ENCODE peak calls at places on chromosomes 13 and 19, in nine cellular contexts. X, P, G, U, O, Y, Q, S and M are unnamed samples.

GRCh38 chr19:12482505-12482886 is 2.1 kb downstream of the ZNF709 start:
- DNase-seq in S (no peak), U (no peak), Q (no peak), G (no peak), Y (no peak), O (no peak), X (no peak), P (no peak), M (no peak)

GRCh38 chr19:16778796-16779411 is 50.3 kb upstream of the SIN3B start:
- DNase-seq in G (peak; percentile 89), Q (peak; percentile 48), O (no peak), Y (peak; percentile 46), S (no peak), X (no peak), P (peak; percentile 69), U (peak; percentile 74), M (peak; percentile 83)

GRCh38 chr13:97448503-97449251 is 14.7 kb downstream of the RAP2A start:
- DNase-seq in Q (no peak), G (peak; percentile 49), X (no peak), O (no peak), Y (no peak), U (no peak), S (no peak), P (peak; percentile 27), M (no peak)

GRCh38 chr13:48873081-48873480 is 102.6 kb upstream of the FNDC3A start:
- DNase-seq in Q (no peak), X (no peak), O (no peak), G (no peak), U (no peak), S (no peak), P (no peak), Y (no peak), M (no peak)

GRCh38 chr19:11293468-11294389 is 2.2 kb upstream of the TSPAN16 start:
- DNase-seq in O (peak; percentile 94), S (peak; percentile 97), U (peak; percentile 94), X (peak; percentile 54), P (peak; percentile 96), Y (peak; percentile 91), Q (peak; percentile 92), G (peak; percentile 99), M (peak; percentile 99)

GRCh38 chr13:28636078-28636477 is 22.9 kb upstream of the POMP start:
- DNase-seq in O (no peak), G (no peak), X (peak; percentile 72), P (no peak), Q (no peak), S (no peak), Y (no peak), U (no peak), M (no peak)

GRCh38 chr13:89862011-89862690 is 1485.3 kb upstream of the MIR17HG start:
- DNase-seq in Y (no peak), X (no peak), U (no peak), G (no peak), P (no peak), S (no peak), Q (no peak), O (no peak), M (no peak)

GRCh38 chr19:33904681-33905080 is 108.0 kb downstream of the KCTD15 start:
- DNase-seq in O (no peak), G (peak; percentile 87), Y (peak; percentile 33), Q (no peak), U (no peak), X (no peak), S (no peak), P (peak; percentile 54), M (peak; percentile 65)

GRCh38 chr13:58953638-58954037 is 1210.1 kb downstream of the DIAPH3 start:
- DNase-seq in Q (no peak), O (no peak), P (no peak), Y (no peak), U (no peak), S (no peak), G (no peak), X (no peak), M (no peak)

GRCh38 chr13:27269114-27269665 is 1.4 kb upstream of the RASL11A start:
- DNase-seq in U (no peak), Y (no peak), P (no peak), G (no peak), O (no peak), X (no peak), S (no peak), Q (no peak), M (no peak)

GRCh38 chr13:93066187-93066586 is 160.4 kb upstream of the GPC6 start:
- DNase-seq in O (no peak), Q (no peak), S (no peak), X (no peak), Y (no peak), P (no peak), G (no peak), U (no peak), M (no peak)

GRCh38 chr13:40060318-40061007 is 405.0 kb downstream of the COG6 start:
- DNase-seq in O (peak; percentile 96), P (no peak), G (no peak), Q (peak; percentile 74), U (no peak), Y (no peak), S (peak; percentile 45), X (peak; percentile 14), M (no peak)

GRCh38 chr19:43692364-43692763 is 22.4 kb upstream of the PLAUR start:
- DNase-seq in O (no peak), P (no peak), G (no peak), U (no peak), Y (no peak), Q (no peak), S (no peak), X (no peak), M (no peak)
- H3K27me3 ChIP-seq in O (no peaks in the 10 kb centered on the region), P (peaks cover 3% of the 10 kb centered on the region), G (peaks cover 5% of the 10 kb centered on the region), U (no peaks in the 10 kb centered on the region), Y (no peaks in the 10 kb centered on the region), Q (no peaks in the 10 kb centered on the region), S (no peaks in the 10 kb centered on the region), X (peaks cover 2% of the 10 kb centered on the region), M (no peaks in the 10 kb centered on the region)

GRCh38 chr19:9306443-9306842 is 3.2 kb downstream of the ZNF699 start:
- DNase-seq in G (no peak), Q (no peak), X (peak; percentile 77), Y (no peak), O (no peak), P (no peak), S (no peak), U (no peak), M (no peak)

GRCh38 chr19:9313756-9314155 is 4.1 kb upstream of the ZNF699 start:
- DNase-seq in X (no peak), Y (no peak), G (no peak), S (no peak), P (no peak), U (no peak), Q (no peak), O (no peak), M (no peak)

GRCh38 chr19:9309974-9310446 is 372 bp upstream of the ZNF699 start:
- DNase-seq in P (peak; percentile 98), Y (peak; percentile 96), X (no peak), S (peak; percentile 74), Q (peak; percentile 94), G (peak; percentile 98), U (peak; percentile 95), O (no peak), M (peak; percentile 91)

GRCh38 chr19:9309139-9309973 is at the start of gene ZNF699:
- DNase-seq in G (peak; percentile 99), Q (peak; percentile 97), U (peak; percentile 99), X (peak; percentile 90), Y (peak; percentile 99), S (peak; percentile 97), O (peak; percentile 99), P (peak; percentile 100), M (peak; percentile 95)

GRCh38 chr19:9308091-9308490 is 1.5 kb downstream of the ZNF699 start:
- DNase-seq in S (no peak), Y (no peak), O (no peak), U (no peak), Q (no peak), P (no peak), X (no peak), G (no peak), M (no peak)
- H3K4me3 ChIP-seq in S (no peak overlapping the region), Y (no peak overlapping the region), O (no peak overlapping the region), U (no peak overlapping the region), Q (peak overlapping the region; percentile 98), P (peak overlapping the region; percentile 63), X (peak overlapping the region; percentile 90), G (peak overlapping the region; percentile 95), M (no peak overlapping the region)

DNA sequence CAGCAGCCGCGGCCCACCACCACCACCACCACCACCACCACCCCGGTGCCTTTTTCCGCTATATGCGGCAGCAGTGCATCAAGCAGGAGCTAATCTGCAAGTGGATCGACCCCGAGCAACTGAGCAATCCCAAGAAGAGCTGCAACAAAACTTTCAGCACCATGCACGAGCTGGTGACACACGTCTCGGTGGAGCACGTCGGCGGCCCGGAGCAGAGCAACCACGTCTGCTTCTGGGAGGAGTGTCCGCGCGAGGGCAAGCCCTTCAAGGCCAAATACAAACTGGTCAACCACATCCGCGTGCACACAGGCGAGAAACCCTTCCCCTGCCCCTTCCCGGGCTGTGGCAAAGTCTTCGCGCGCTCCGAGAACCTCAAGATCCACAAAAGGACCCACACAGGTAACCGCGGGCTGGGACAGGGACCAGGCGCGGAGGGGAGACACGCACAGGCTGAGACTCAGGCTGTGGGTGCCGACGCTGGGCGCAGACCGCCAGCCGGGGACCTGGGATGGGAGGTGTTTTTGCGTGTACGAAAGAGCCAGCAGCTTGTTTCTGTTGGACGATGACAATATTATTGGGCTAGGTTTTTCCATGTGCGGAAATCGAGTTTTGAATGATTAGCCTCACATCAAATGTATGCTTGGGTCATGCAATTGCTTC is 1.3 kb downstream of the ZIC2 start:
- DNase-seq in Y (peak; percentile 25), X (no peak), G (no peak), S (no peak), U (no peak), P (peak; percentile 21), Q (no peak), O (peak; percentile 72), M (peak; percentile 33)
- H3K27me3 ChIP-seq in Y (peaks cover 96% of the 10 kb centered on the region), X (peaks cover 55% of the 10 kb centered on the region), G (peaks cover 4% of the 10 kb centered on the region), S (peaks cover 17% of the 10 kb centered on the region), U (peaks cover 3% of the 10 kb centered on the region), P (peaks cover 16% of the 10 kb centered on the region), Q (peaks cover 94% of the 10 kb centered on the region), O (peaks cover 44% of the 10 kb centered on the region), M (peaks cover 45% of the 10 kb centered on the region)

GRCh38 chr13:35514166-35514565 is 37.7 kb upstream of the MAB21L1 start:
- DNase-seq in U (no peak), S (no peak), G (no peak), O (no peak), Q (no peak), Y (no peak), X (no peak), P (peak; percentile 8), M (no peak)

GRCh38 chr13:35514801-35515502 is 38.5 kb upstream of the MAB21L1 start:
- DNase-seq in U (no peak), O (no peak), X (no peak), Q (no peak), P (no peak), S (no peak), Y (no peak), G (no peak), M (no peak)

GRCh38 chr13:35524192-35524591 is 47.7 kb upstream of the MAB21L1 start:
- DNase-seq in P (no peak), G (no peak), Q (no peak), U (no peak), Y (no peak), O (no peak), X (no peak), S (no peak), M (no peak)

GRCh38 chr13:35512271-35512920 is 35.9 kb upstream of the MAB21L1 start:
- DNase-seq in S (no peak), G (no peak), O (no peak), U (no peak), Y (no peak), Q (no peak), X (peak; percentile 84), P (no peak), M (no peak)

GRCh38 chr13:35518337-35518736 is 41.8 kb upstream of the MAB21L1 start:
- DNase-seq in Y (no peak), O (no peak), Q (no peak), U (no peak), X (peak; percentile 6), S (no peak), P (no peak), G (no peak), M (no peak)
- H3K4me3 ChIP-seq in Y (no peak overlapping the region), O (no peak overlapping the region), Q (no peak overlapping the region), U (no peak overlapping the region), X (no peak overlapping the region), S (no peak overlapping the region), P (no peak overlapping the region), G (no peak overlapping the region), M (no peak overlapping the region)